ENCODE peak calls at places on chromosomes 4 and X, in eight cellular contexts. S, K, A, Z, P, R, E and W are unnamed samples.

GRCh38 chr4:21656832-21657231 is 291.7 kb downstream of the KCNIP4 start:
- DNase-seq in S (no peak), K (no peak), A (peak; percentile 12), Z (no peak), P (no peak), R (peak; percentile 91), E (no peak), W (no peak)

GRCh38 chr4:185282968-185283367 is 73.6 kb downstream of the SNX25 start:
- DNase-seq in S (no peak), K (no peak), A (no peak), Z (no peak), P (no peak), R (peak; percentile 52), E (no peak), W (no peak)

GRCh38 chr4:93157984-93158383 is 670.6 kb upstream of the ATOH1 start:
- DNase-seq in S (no peak), K (no peak), A (no peak), Z (no peak), P (no peak), R (no peak), E (no peak), W (no peak)

GRCh38 chrX:40773188-40773587 is 37.8 kb upstream of the MED14 start:
- DNase-seq in S (no peak), K (no peak), A (no peak), Z (no peak), P (no peak), R (no peak), E (no peak), W (no peak)

GRCh38 chrX:134599173-134599914 is 58.9 kb downstream of the PLAC1 start:
- DNase-seq in S (no peak), K (no peak), A (no peak), Z (no peak), P (no peak), R (no peak), E (no peak), W (no peak)

GRCh38 chr4:121034010-121034409 is 38.3 kb downstream of the NDNF start:
- DNase-seq in S (no peak), K (no peak), A (peak; percentile 28), Z (no peak), P (no peak), R (peak; percentile 9), E (no peak), W (peak; percentile 42)

GRCh38 chr4:3266076-3266475 is 17.1 kb downstream of the MSANTD1 start:
- DNase-seq in S (peak; percentile 43), K (no peak), A (no peak), Z (no peak), P (no peak), R (no peak), E (no peak), W (no peak)

GRCh38 chr4:20253272-20253798 is 1.6 kb downstream of the SLIT2 start:
- DNase-seq in S (peak; percentile 43), K (no peak), A (no peak), Z (no peak), P (no peak), R (no peak), E (no peak), W (no peak)

GRCh38 chrX:52271212-52271611 is 86.5 kb downstream of the MAGED4 start:
- DNase-seq in S (no peak), K (no peak), A (peak; percentile 29), Z (no peak), P (no peak), R (no peak), E (no peak), W (no peak)

GRCh38 chr4:13218316-13218958 is 265.7 kb downstream of the RAB28 start:
- DNase-seq in S (no peak), K (no peak), A (no peak), Z (no peak), P (no peak), R (no peak), E (no peak), W (peak; percentile 53)

GRCh38 chr4:108529984-108530901 is 90.1 kb upstream of the RPL34 start:
- DNase-seq in S (no peak), K (no peak), A (no peak), Z (no peak), P (no peak), R (no peak), E (no peak), W (no peak)

GRCh38 chr4:53267026-53267425 is 98.8 kb downstream of the SCFD2 start:
- DNase-seq in S (no peak), K (no peak), A (no peak), Z (no peak), P (no peak), R (no peak), E (no peak), W (no peak)

GRCh38 chr4:26256016-26256415 is 64.8 kb upstream of the RBPJ start:
- DNase-seq in S (no peak), K (no peak), A (no peak), Z (no peak), P (no peak), R (no peak), E (no peak), W (no peak)

GRCh38 chr4:2767046-2767704 is 11.0 kb upstream of the TNIP2 start:
- DNase-seq in S (no peak), K (peak; percentile 29), A (no peak), Z (peak; percentile 19), P (no peak), R (no peak), E (no peak), W (peak; percentile 25)

GRCh38 chrX:104372547-104372946 is 117.8 kb upstream of the ESX1 start:
- DNase-seq in S (no peak), K (no peak), A (no peak), Z (no peak), P (no peak), R (no peak), E (no peak), W (no peak)

GRCh38 chr4:931194-931959 is 739 bp downstream of the GAK start:
- DNase-seq in S (peak; percentile 87), K (peak; percentile 55), A (peak; percentile 62), Z (no peak), P (peak; percentile 16), R (peak; percentile 21), E (no peak), W (peak; percentile 67)

GRCh38 chr4:103076777-103077347 is 301 bp upstream of the SLC9B2 start:
- DNase-seq in S (no peak), K (peak; percentile 28), A (no peak), Z (no peak), P (no peak), R (no peak), E (no peak), W (no peak)

GRCh38 chrX:13797512-13797911 is 19.4 kb downstream of the GPM6B start:
- DNase-seq in S (no peak), K (no peak), A (no peak), Z (no peak), P (no peak), R (no peak), E (no peak), W (no peak)

GRCh38 chrX:17098516-17099247 is 152.2 kb downstream of the REPS2 start:
- DNase-seq in S (no peak), K (no peak), A (no peak), Z (no peak), P (no peak), R (no peak), E (no peak), W (no peak)
- H3K27ac ChIP-seq in S (no peak overlapping the region), K (no peak overlapping the region), A (no peak overlapping the region), Z (no peak overlapping the region), P (no peak overlapping the region), R (no peak overlapping the region), E (no peak overlapping the region), W (no peak overlapping the region)

GRCh38 chr4:157459789-157460188 is 239.3 kb downstream of the GRIA2 start:
- DNase-seq in S (no peak), K (no peak), A (peak; percentile 20), Z (no peak), P (no peak), R (no peak), E (no peak), W (no peak)
- H3K27ac ChIP-seq in S (no peak overlapping the region), K (no peak overlapping the region), A (peak overlapping the region; percentile 19), Z (no peak overlapping the region), P (no peak overlapping the region), R (no peak overlapping the region), E (no peak overlapping the region), W (no peak overlapping the region)

GRCh38 chr4:11497972-11498371 is 69.3 kb upstream of the HS3ST1 start:
- DNase-seq in S (no peak), K (no peak), A (no peak), Z (no peak), P (no peak), R (no peak), E (no peak), W (no peak)

GRCh38 chr4:11495291-11495690 is 66.6 kb upstream of the HS3ST1 start:
- DNase-seq in S (no peak), K (no peak), A (no peak), Z (no peak), P (no peak), R (no peak), E (no peak), W (no peak)

GRCh38 chr4:11497212-11497806 is 68.6 kb upstream of the HS3ST1 start:
- DNase-seq in S (no peak), K (no peak), A (no peak), Z (no peak), P (no peak), R (no peak), E (no peak), W (no peak)

GRCh38 chr4:11496313-11496956 is 67.7 kb upstream of the HS3ST1 start:
- DNase-seq in S (no peak), K (no peak), A (no peak), Z (no peak), P (no peak), R (no peak), E (no peak), W (no peak)

DNA sequence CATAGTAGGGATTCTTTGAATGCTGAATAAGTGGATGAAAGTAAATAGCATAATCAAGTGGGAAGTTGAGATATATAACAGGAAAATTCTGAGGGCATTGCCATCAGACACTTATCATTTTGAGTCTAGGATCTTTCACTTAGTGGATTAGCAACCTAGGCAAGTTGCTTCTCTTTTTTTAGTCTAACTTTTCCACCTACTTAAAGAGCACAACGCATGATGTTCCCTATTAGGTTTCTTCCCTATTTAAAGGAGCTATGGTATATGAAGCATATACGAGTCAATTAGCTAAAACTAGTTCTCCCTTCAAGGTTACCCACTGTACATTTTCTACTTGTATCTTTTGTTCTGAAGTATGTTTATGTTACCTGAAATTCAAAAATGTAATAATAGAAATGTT is 67.1 kb upstream of the HS3ST1 start:
- DNase-seq in S (no peak), K (no peak), A (no peak), Z (no peak), P (no peak), R (no peak), E (no peak), W (no peak)
- H3K27ac ChIP-seq in S (no peak overlapping the region), K (no peak overlapping the region), A (no peak overlapping the region), Z (no peak overlapping the region), P (no peak overlapping the region), R (no peak overlapping the region), E (no peak overlapping the region), W (no peak overlapping the region)

DNA sequence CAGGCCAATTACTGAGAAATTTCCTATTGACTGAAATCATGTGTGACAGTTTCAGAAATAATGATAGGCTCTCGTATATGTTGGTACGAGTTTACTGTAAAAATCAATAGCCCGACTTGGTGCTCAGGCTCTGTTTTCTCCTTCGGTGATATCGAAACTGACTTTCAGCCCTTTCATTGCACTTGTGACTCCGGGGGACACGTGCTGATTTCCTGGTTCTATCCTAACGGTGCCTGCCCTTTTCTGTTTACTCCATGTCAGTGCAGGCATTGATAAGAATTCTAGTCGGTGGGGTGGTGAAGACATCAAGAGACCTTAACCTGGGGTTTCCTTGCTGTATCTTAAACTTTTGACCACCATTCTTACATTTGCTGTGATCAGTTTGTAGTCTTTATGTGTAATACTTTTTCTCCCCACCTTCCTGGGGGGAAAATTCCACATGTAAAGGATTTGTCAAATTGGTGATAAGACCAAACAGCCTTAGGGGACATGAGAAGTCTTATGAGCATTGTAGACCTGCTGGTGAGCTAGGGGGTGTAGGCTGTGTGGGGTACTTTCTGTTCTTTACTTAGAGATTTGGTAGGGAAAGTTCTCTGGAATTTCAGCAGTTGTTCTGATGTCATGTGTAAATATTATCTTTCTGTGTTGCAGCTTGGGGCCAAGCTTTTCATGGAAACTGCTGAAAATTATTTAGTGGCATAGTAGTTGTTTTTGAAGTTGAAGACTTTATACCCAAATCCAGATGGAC is 52.7 kb downstream of the TMEM131L start:
- DNase-seq in S (no peak), K (no peak), A (peak; percentile 34), Z (no peak), P (no peak), R (no peak), E (no peak), W (no peak)
- H3K27ac ChIP-seq in S (no peak overlapping the region), K (no peak overlapping the region), A (peak overlapping the region; percentile 67), Z (peak overlapping the region; percentile 46), P (no peak overlapping the region), R (peak overlapping the region; percentile 2), E (peak overlapping the region; percentile 62), W (no peak overlapping the region)